ENCODE peak calls at places on chromosomes 4 and X, in five cellular contexts. V, H, C, L and R are unnamed samples.
A peak's percentile ranks its signal among the peaks of the same experiment; 100 is the strongest.

GRCh38 chrX:101799387-101799786 is 132.4 kb downstream of the ZMAT1 start:
- DNase-seq in C (peak; percentile 87), L (peak; percentile 98), V (peak; percentile 85), H (peak; percentile 92), R (peak; percentile 93)

GRCh38 chrX:45767021-45767491 is 566.4 kb upstream of the DIPK2B start:
- DNase-seq in V (peak; percentile 79), L (no peak), H (no peak), C (peak; percentile 50), R (no peak)

GRCh38 chr4:145083891-145084640 is 13.9 kb downstream of the ANAPC10 start:
- DNase-seq in H (no peak), L (no peak), C (no peak), V (no peak), R (no peak)

GRCh38 chrX:44183329-44183728 is 160.1 kb downstream of the EFHC2 start:
- DNase-seq in L (no peak), V (no peak), C (no peak), H (no peak), R (no peak)

GRCh38 chrX:36909584-36909983 is 98.6 kb upstream of the FAM47C start:
- DNase-seq in L (no peak), H (no peak), C (peak; percentile 50), V (no peak), R (no peak)

GRCh38 chr4:49032440-49033161 is 46.5 kb downstream of the CWH43 start:
- DNase-seq in V (no peak), L (no peak), C (no peak), H (no peak), R (peak; percentile 73)

GRCh38 chrX:40085086-40085551 is 12.6 kb downstream of the BCOR start:
- DNase-seq in L (no peak), H (peak; percentile 53), C (peak; percentile 89), V (peak; percentile 75), R (no peak)

GRCh38 chr4:187504974-187505797 is 490.4 kb upstream of the ZFP42 start:
- DNase-seq in V (no peak), C (no peak), L (no peak), H (no peak), R (peak; percentile 31)

GRCh38 chr4:112370466-112370865 is 73.3 kb downstream of the ALPK1 start:
- DNase-seq in L (no peak), C (no peak), H (no peak), V (no peak), R (no peak)

GRCh38 chr4:118964891-118965411 is 76.3 kb downstream of the SYNPO2 start:
- DNase-seq in H (no peak), V (peak; percentile 57), C (peak; percentile 80), L (no peak), R (peak; percentile 62)

GRCh38 chr4:3399277-3400194 is 42.2 kb upstream of the HGFAC start:
- DNase-seq in H (no peak), L (no peak), V (no peak), C (peak; percentile 50), R (no peak)

GRCh38 chrX:40544343-40545250 is 36.2 kb upstream of the ATP6AP2 start:
- DNase-seq in C (peak; percentile 9), V (peak; percentile 3), H (no peak), L (no peak), R (no peak)

GRCh38 chrX:103446665-103447302 is 70.4 kb downstream of the BEX3 start:
- DNase-seq in V (no peak), C (no peak), H (no peak), L (no peak), R (no peak)

GRCh38 chr4:91936301-91936700 is 367.5 kb upstream of the GRID2 start:
- DNase-seq in C (peak; percentile 35), V (no peak), L (no peak), H (no peak), R (peak; percentile 32)

GRCh38 chr4:20203508-20203907 is 48.2 kb upstream of the SLIT2 start:
- DNase-seq in L (no peak), V (peak; percentile 52), C (peak; percentile 78), H (no peak), R (no peak)

GRCh38 chr4:120007171-120007894 is 59.3 kb downstream of the MAD2L1 start:
- DNase-seq in H (no peak), C (peak; percentile 81), V (peak; percentile 64), L (no peak), R (no peak)

GRCh38 chr4:5719329-5720055 is 8.5 kb downstream of the EVC start:
- DNase-seq in C (no peak), L (no peak), V (no peak), H (no peak), R (no peak)

GRCh38 chr4:105147226-105148151 is 813 bp downstream of the TET2 start:
- DNase-seq in V (peak; percentile 67), L (peak; percentile 45), H (peak; percentile 13), C (peak; percentile 69), R (peak; percentile 55)

GRCh38 chr4:16684083-16684482 is 214.4 kb downstream of the LDB2 start:
- DNase-seq in V (peak; percentile 89), C (peak; percentile 66), H (no peak), L (no peak), R (no peak)

GRCh38 chr4:40897557-40898203 is 147.9 kb downstream of the NSUN7 start:
- DNase-seq in L (peak; percentile 53), C (peak; percentile 64), V (peak; percentile 63), H (peak; percentile 81), R (peak; percentile 88)

GRCh38 chr4:173490817-173491518 is 39.1 kb downstream of the HAND2 start:
- DNase-seq in V (peak; percentile 78), C (peak; percentile 91), H (no peak), L (no peak), R (no peak)

GRCh38 chr4:28555851-28556250 is 1695.2 kb downstream of the STIM2 start:
- DNase-seq in L (no peak), H (no peak), V (peak; percentile 1), C (peak; percentile 6), R (no peak)

GRCh38 chr4:74133786-74134499 is 24.0 kb upstream of the MTHFD2L start:
- DNase-seq in C (peak; percentile 93), V (peak; percentile 88), L (peak; percentile 89), H (peak; percentile 82), R (peak; percentile 82)

GRCh38 chr4:112422644-112423043 is 93.3 kb downstream of the NEUROG2 start:
- DNase-seq in V (no peak), L (no peak), C (no peak), H (no peak), R (no peak)

GRCh38 chrX:33045882-33046281 is 165.5 kb downstream of the DMD start:
- DNase-seq in H (no peak), C (no peak), V (no peak), L (no peak), R (no peak)

GRCh38 chrX:44432641-44433040 is 89.2 kb upstream of the EFHC2 start:
- DNase-seq in H (no peak), C (peak; percentile 43), V (peak; percentile 36), L (no peak), R (no peak)

GRCh38 chr4:16443504-16444088 is 217.3 kb upstream of the TAPT1 start:
- DNase-seq in V (peak; percentile 41), H (no peak), C (peak; percentile 55), L (peak; percentile 12), R (peak; percentile 21)

GRCh38 chrX:97743014-97743413 is 859.3 kb downstream of the RPA4 start:
- DNase-seq in L (no peak), V (no peak), H (no peak), C (no peak), R (no peak)

GRCh38 chrX:130174051-130174704 is 2.4 kb downstream of the RAB33A start:
- DNase-seq in V (peak; percentile 88), L (peak; percentile 36), C (peak; percentile 85), H (no peak), R (peak; percentile 48)

GRCh38 chr4:6332042-6332668 is 62.5 kb downstream of the WFS1 start:
- DNase-seq in H (no peak), L (no peak), C (peak; percentile 33), V (peak; percentile 9), R (peak; percentile 63)

DNA sequence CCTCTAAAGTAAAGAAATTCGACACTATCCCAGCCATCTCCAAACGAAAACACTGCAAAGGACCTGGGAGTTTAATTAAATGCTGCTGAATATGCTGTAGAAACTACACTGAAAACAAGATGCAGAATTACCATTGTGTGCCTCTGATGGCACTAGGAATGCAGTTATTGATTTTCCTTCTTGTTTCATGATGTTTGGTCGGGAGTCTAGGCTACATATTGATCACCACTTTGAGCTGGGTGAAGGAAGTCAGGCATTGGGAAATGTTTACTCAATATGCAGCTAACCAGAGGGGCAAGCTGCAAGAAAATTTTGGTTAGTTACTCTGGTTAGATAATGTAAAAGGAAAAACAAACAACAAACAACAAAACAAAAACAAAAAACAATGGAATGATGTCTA is 650.7 kb upstream of the GALNTL6 start:
- DNase-seq in C (no peak), H (no peak), L (no peak), V (no peak), R (no peak)
- H3K27ac ChIP-seq in C (no peak overlapping the region), H (no peak overlapping the region), L (no peak overlapping the region), V (no peak overlapping the region), R (no peak overlapping the region)

GRCh38 chr4:108762559-108763225 is at the start of gene ETNPPL:
- DNase-seq in C (peak; percentile 0), H (peak; percentile 25), V (peak; percentile 28), L (no peak), R (peak; percentile 27)
- H3K27ac ChIP-seq in C (no peak within 1 kb of the TSS), H (no peak within 1 kb of the TSS), V (no peak within 1 kb of the TSS), L (no peak within 1 kb of the TSS), R (no peak within 1 kb of the TSS)

GRCh38 chr4:177726111-177726510 is 283.9 kb upstream of the AGA start:
- DNase-seq in L (no peak), H (no peak), V (peak; percentile 33), C (peak; percentile 41), R (no peak)

DNA sequence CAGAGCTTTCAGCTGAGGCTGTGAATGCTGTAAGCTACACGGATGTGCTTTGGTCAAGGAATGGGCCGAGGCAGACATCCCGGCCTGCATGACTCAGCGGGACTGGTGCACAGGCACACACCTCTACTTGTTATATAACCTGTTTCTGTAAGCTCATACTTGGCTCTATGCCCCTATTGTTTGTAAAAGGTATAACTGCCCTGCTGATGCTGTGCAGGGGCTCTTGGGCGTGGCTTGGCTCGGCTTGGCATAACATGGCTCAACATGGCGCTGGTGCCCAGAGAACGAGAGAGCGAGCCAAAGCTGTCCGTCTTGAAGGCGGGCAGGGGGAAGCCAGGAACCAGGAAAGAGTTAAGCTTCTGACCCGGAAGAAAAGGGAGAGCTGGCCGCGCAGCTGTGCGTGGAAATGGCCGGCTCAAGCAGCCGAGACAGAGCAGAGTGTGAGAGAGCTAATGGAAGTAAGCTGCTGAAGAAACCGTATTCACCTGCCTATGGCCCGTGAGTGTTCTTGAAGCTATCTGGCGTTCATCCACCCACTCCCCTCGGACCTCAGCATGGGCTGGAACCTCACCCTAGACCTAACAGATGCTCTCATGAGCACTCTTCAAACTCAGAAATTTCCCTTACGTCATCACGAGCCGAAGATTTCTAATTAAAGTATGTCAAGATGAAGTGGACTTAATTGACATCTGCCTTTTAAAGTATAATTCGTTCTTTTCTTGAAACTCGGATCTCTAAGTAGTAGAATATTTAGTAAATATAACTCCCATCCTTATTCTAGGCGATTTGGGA is 286.3 kb upstream of the AGA start:
- DNase-seq in C (no peak), V (no peak), H (no peak), L (no peak), R (peak; percentile 51)
- H3K27ac ChIP-seq in C (no peak overlapping the region), V (no peak overlapping the region), H (no peak overlapping the region), L (no peak overlapping the region), R (no peak overlapping the region)

DNA sequence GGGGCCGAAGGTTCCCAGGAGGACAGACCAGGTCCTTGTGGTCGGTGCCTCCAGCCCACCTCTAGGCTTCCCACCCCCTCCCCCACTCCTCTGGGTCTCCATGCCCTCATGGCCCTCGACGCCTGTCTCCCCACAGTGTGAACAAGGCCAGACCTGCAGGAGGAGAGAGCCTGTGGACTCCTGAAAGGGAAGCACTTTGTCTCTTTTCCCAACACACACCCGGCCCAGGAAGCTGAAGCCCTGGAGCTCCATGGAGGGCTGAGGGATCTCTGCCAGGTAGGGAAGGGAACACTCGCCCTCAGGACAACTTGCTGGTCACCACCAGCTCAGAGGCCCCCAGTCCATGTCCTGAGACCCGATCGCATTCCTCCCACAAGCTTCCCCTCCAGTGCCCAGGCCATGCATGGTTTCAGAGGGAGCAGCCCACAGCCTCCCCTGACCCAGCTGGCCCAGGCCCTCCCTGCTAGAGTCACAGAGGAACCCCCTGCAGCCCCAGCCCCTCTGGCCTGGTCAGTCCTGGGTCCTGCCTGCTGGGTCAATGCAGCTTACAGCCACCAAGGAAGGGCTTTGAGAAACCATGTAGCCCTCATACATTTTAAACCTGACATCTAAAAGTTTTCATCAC is 60.8 kb downstream of the ABLIM2 start:
- DNase-seq in C (no peak), L (no peak), H (no peak), V (no peak), R (no peak)
- H3K27ac ChIP-seq in C (no peak overlapping the region), L (no peak overlapping the region), H (no peak overlapping the region), V (no peak overlapping the region), R (no peak overlapping the region)